ENCODE peak calls at places on chromosomes 3 and 15, in six cellular contexts. N, Z, H, U, F and I are unnamed samples.

GRCh38 chr3:23232016-23232415 is 28.9 kb downstream of the UBE2E2 start:
- DNase-seq in F (no peak), H (no peak), U (no peak), N (no peak), Z (no peak), I (no peak)

GRCh38 chr3:186259612-186260383 is 102.2 kb downstream of the DGKG start:
- DNase-seq in N (peak; percentile 42), Z (peak; percentile 36), U (peak; percentile 66), H (no peak), F (peak; percentile 81), I (peak; percentile 59)

GRCh38 chr3:117726776-117727175 is 1017.2 kb downstream of the TUSC7 start:
- DNase-seq in U (no peak), F (no peak), N (no peak), H (no peak), Z (peak; percentile 14), I (no peak)

GRCh38 chr3:86702381-86702958 is 288.5 kb downstream of the VGLL3 start:
- DNase-seq in Z (no peak), F (no peak), U (no peak), H (no peak), N (no peak), I (no peak)

GRCh38 chr15:74779162-74779648 is 2.7 kb upstream of the CSK start:
- DNase-seq in U (no peak), H (no peak), Z (no peak), N (no peak), F (no peak), I (no peak)

GRCh38 chr15:41934843-41935242 is 37.5 kb downstream of the EHD4 start:
- DNase-seq in N (peak; percentile 41), F (peak; percentile 72), H (peak; percentile 47), U (no peak), Z (no peak), I (no peak)

GRCh38 chr15:69636516-69636915 is 183.9 kb downstream of the RPLP1 start:
- DNase-seq in N (no peak), F (no peak), Z (no peak), U (no peak), H (no peak), I (no peak)

GRCh38 chr15:90716317-90716975 is 700 bp upstream of the BLM start:
- DNase-seq in Z (no peak), F (no peak), N (no peak), U (no peak), H (no peak), I (no peak)

GRCh38 chr15:74869726-74870407 is 3.3 kb downstream of the SCAMP2 start:
- DNase-seq in N (no peak), Z (no peak), F (peak; percentile 51), U (peak; percentile 72), H (peak; percentile 81), I (no peak)

GRCh38 chr15:78148392-78149067 is 632 bp upstream of the IDH3A start:
- DNase-seq in N (no peak), U (no peak), H (no peak), F (no peak), Z (no peak), I (no peak)

GRCh38 chr15:75174102-75174501 is 27.6 kb upstream of the C15orf39 start:
- DNase-seq in Z (no peak), N (no peak), U (no peak), F (no peak), H (no peak), I (no peak)

GRCh38 chr3:129616291-129616690 is 9.8 kb upstream of the PLXND1 start:
- DNase-seq in H (no peak), N (no peak), U (no peak), F (no peak), Z (no peak), I (no peak)

GRCh38 chr3:14680716-14681115 is 5.8 kb downstream of the C3orf20 start:
- DNase-seq in Z (no peak), U (no peak), F (no peak), N (no peak), H (no peak), I (no peak)

GRCh38 chr15:89203705-89204273 is 17.6 kb downstream of the RLBP1 start:
- DNase-seq in F (peak; percentile 25), Z (no peak), N (no peak), U (no peak), H (no peak), I (no peak)

GRCh38 chr15:36612063-36612788 is 32.8 kb downstream of the CDIN1 start:
- DNase-seq in Z (peak; percentile 76), U (no peak), H (no peak), N (no peak), F (no peak), I (no peak)

GRCh38 chr3:52507359-52507758 is 12.2 kb downstream of the STAB1 start:
- DNase-seq in H (no peak), N (no peak), U (no peak), F (no peak), Z (peak; percentile 19), I (no peak)

GRCh38 chr3:184590795-184591194 is 29.2 kb downstream of the EPHB3 start:
- DNase-seq in U (no peak), N (no peak), F (no peak), Z (no peak), H (no peak), I (no peak)

GRCh38 chr15:90654233-90655124 is 62.7 kb upstream of the BLM start:
- DNase-seq in H (no peak), F (no peak), Z (no peak), N (no peak), U (no peak), I (no peak)

GRCh38 chr3:139414608-139415224 is 25.3 kb upstream of the COPB2 start:
- DNase-seq in N (no peak), Z (no peak), F (no peak), H (no peak), U (no peak), I (no peak)

GRCh38 chr3:126664591-126665214 is 9.8 kb upstream of the TXNRD3 start:
- DNase-seq in F (no peak), N (no peak), H (no peak), U (no peak), Z (no peak), I (no peak)

GRCh38 chr3:115550285-115550741 is 73.0 kb upstream of the GAP43 start:
- DNase-seq in F (no peak), U (no peak), H (no peak), Z (peak; percentile 19), N (no peak), I (no peak)

GRCh38 chr3:134517796-134518195 is 31.9 kb downstream of the CEP63 start:
- DNase-seq in F (no peak), Z (no peak), N (no peak), H (no peak), U (no peak), I (no peak)